ENCODE peak calls at places on chromosomes 5 and 9, in ten cellular contexts. N is colonic mucosa; V is stomach; M is cardiac muscle cell; T is activated CD8-positive, alpha-beta memory T cell treated with anti-CD3 and anti-CD28 coated beads for 1 hour; K is breast epithelium; O is activated gamma-delta T cell treated with anti-CD3 and anti-CD28 coated beads, Interleukin-2, amount 50 U/mL, for 16 hours; X is central memory CD4-positive, alpha-beta T cell; H is bronchial epithelial cell; W is AG08395. I is an unnamed sample.

GRCh38 chr5:43702815-43703214 is 99.8 kb downstream of the NNT start:
- DNase-seq in N (no peak), V (no peak), M (no peak), T (no peak), K (no peak), O (no peak), X (no peak), H (no peak), W (peak), I (no peak)

GRCh38 chr5:179309751-179310320 is 35.4 kb downstream of the ADAMTS2 start:
- DNase-seq in N (no peak), V (no peak), M (no peak), T (no peak), K (no peak), O (no peak), X (no peak), H (no peak), W (no peak), I (peak)

GRCh38 chr5:65674749-65675148 is 47.2 kb downstream of the SGTB start:
- DNase-seq in N (no peak), V (no peak), M (no peak), T (no peak), K (no peak), O (no peak), X (no peak), H (peak), W (no peak), I (no peak)

GRCh38 chr9:114169029-114169939 is 13.9 kb downstream of the COL27A1 start:
- DNase-seq in N (no peak), V (no peak), M (no peak), T (no peak), K (no peak), O (no peak), X (no peak), H (no peak), W (no peak), I (no peak)

GRCh38 chr5:122180863-122181519 is 51.6 kb downstream of the ZNF474 start:
- DNase-seq in N (no peak), V (no peak), M (no peak), T (no peak), K (no peak), O (no peak), X (no peak), H (peak), W (peak), I (no peak)

GRCh38 chr5:151523335-151523734 is 67.8 kb downstream of the FAT2 start:
- DNase-seq in N (peak), V (no peak), M (peak), T (no peak), K (no peak), O (no peak), X (no peak), H (peak), W (peak), I (no peak)

GRCh38 chr9:106758911-106759310 is 104.1 kb upstream of the ZNF462 start:
- DNase-seq in N (no peak), V (no peak), M (no peak), T (no peak), K (no peak), O (no peak), X (no peak), H (peak), W (no peak), I (no peak)

GRCh38 chr5:50653946-50654345 is 12.5 kb upstream of the PARP8 start:
- DNase-seq in N (no peak), V (no peak), M (no peak), T (no peak), K (no peak), O (no peak), X (no peak), H (no peak), W (no peak), I (no peak)

GRCh38 chr9:98415782-98416181 is 160.3 kb upstream of the TBC1D2 start:
- DNase-seq in N (no peak), V (no peak), M (no peak), T (no peak), K (no peak), O (no peak), X (no peak), H (no peak), W (no peak), I (no peak)

GRCh38 chr9:76866689-76867088 is 39.2 kb downstream of the PRUNE2 start:
- DNase-seq in N (no peak), V (no peak), M (no peak), T (no peak), K (no peak), O (no peak), X (no peak), H (peak), W (peak), I (no peak)

GRCh38 chr5:155116456-155117251 is 103.1 kb downstream of the KIF4B start:
- DNase-seq in N (no peak), V (no peak), M (no peak), T (no peak), K (no peak), O (no peak), X (no peak), H (no peak), W (no peak), I (no peak)

GRCh38 chr9:2220036-2220435 is 204.9 kb downstream of the SMARCA2 start:
- DNase-seq in N (no peak), V (no peak), M (no peak), T (no peak), K (no peak), O (no peak), X (no peak), H (no peak), W (no peak), I (no peak)

GRCh38 chr9:6996061-6996854 is 238.5 kb downstream of the KDM4C start:
- DNase-seq in N (no peak), V (no peak), M (no peak), T (no peak), K (no peak), O (no peak), X (no peak), H (no peak), W (no peak), I (no peak)

GRCh38 chr5:129163979-129164378 is 69.4 kb downstream of the ISOC1 start:
- DNase-seq in N (no peak), V (no peak), M (no peak), T (no peak), K (no peak), O (no peak), X (no peak), H (no peak), W (no peak), I (no peak)

GRCh38 chr5:76689321-76690026 is 26.5 kb upstream of the F2R start:
- DNase-seq in N (no peak), V (no peak), M (no peak), T (no peak), K (no peak), O (no peak), X (no peak), H (peak), W (peak), I (no peak)

GRCh38 chr9:88451160-88451559 is 62.9 kb downstream of the SPIN1 start:
- DNase-seq in N (no peak), V (no peak), M (no peak), T (no peak), K (no peak), O (no peak), X (no peak), H (no peak), W (no peak), I (no peak)

GRCh38 chr5:119355636-119356383 is at the start of gene TNFAIP8:
- DNase-seq in N (peak), V (peak), M (peak), T (peak), K (peak), O (peak), X (no peak), H (peak), W (peak), I (peak)

GRCh38 chr5:131379723-131380122 is 115.9 kb downstream of the CDC42SE2 start:
- DNase-seq in N (no peak), V (no peak), M (no peak), T (peak), K (no peak), O (peak), X (peak), H (peak), W (no peak), I (no peak)

GRCh38 chr5:141747646-141748229 is 65.7 kb upstream of the ARAP3 start:
- DNase-seq in N (no peak), V (no peak), M (no peak), T (no peak), K (no peak), O (no peak), X (no peak), H (no peak), W (no peak), I (no peak)

GRCh38 chr9:135525241-135526088 is 4.2 kb downstream of the LCN1 start:
- DNase-seq in N (no peak), V (peak), M (no peak), T (no peak), K (no peak), O (no peak), X (no peak), H (no peak), W (no peak), I (no peak)

GRCh38 chr5:98163796-98164493 is 609.5 kb upstream of the RGMB start:
- DNase-seq in N (no peak), V (no peak), M (no peak), T (no peak), K (no peak), O (no peak), X (no peak), H (no peak), W (no peak), I (no peak)

GRCh38 chr5:133406632-133407276 is 205.6 kb downstream of the FSTL4 start:
- DNase-seq in N (no peak), V (no peak), M (no peak), T (no peak), K (no peak), O (no peak), X (no peak), H (no peak), W (no peak), I (no peak)

GRCh38 chr5:142982821-142983200 is 212.6 kb downstream of the ARHGAP26 start:
- DNase-seq in N (no peak), V (no peak), M (no peak), T (no peak), K (no peak), O (no peak), X (no peak), H (no peak), W (no peak), I (no peak)

GRCh38 chr5:170216262-170216864 is 16.4 kb upstream of the C5orf58 start:
- DNase-seq in N (no peak), V (no peak), M (peak), T (no peak), K (no peak), O (no peak), X (no peak), H (peak), W (peak), I (no peak)

GRCh38 chr9:114002986-114003740 is 74.9 kb downstream of the AMBP start:
- DNase-seq in N (peak), V (peak), M (no peak), T (no peak), K (no peak), O (no peak), X (no peak), H (no peak), W (no peak), I (peak)

GRCh38 chr5:160472482-160472881 is 50.8 kb downstream of the PTTG1 start:
- DNase-seq in N (no peak), V (no peak), M (no peak), T (no peak), K (no peak), O (no peak), X (no peak), H (no peak), W (no peak), I (no peak)

GRCh38 chr5:57698785-57699184 is 216.2 kb upstream of the ACTBL2 start:
- DNase-seq in N (no peak), V (no peak), M (no peak), T (no peak), K (no peak), O (no peak), X (no peak), H (peak), W (no peak), I (no peak)

GRCh38 chr9:89386797-89387196 is 68.5 kb downstream of the SECISBP2 start:
- DNase-seq in N (no peak), V (peak), M (no peak), T (no peak), K (peak), O (no peak), X (no peak), H (peak), W (no peak), I (peak)

GRCh38 chr5:34833991-34834793 is 4.8 kb upstream of the TTC23L start:
- DNase-seq in N (no peak), V (no peak), M (no peak), T (no peak), K (no peak), O (no peak), X (no peak), H (peak), W (no peak), I (no peak)

GRCh38 chr5:7261049-7261448 is 134.9 kb upstream of the ADCY2 start:
- DNase-seq in N (peak), V (no peak), M (peak), T (no peak), K (no peak), O (no peak), X (no peak), H (peak), W (peak), I (no peak)

GRCh38 chr9:130320697-130321080 is 55.1 kb downstream of the HMCN2 start:
- DNase-seq in N (peak), V (no peak), M (peak), T (no peak), K (no peak), O (no peak), X (no peak), H (no peak), W (no peak), I (no peak)

GRCh38 chr5:156376751-156377150 is 49.8 kb downstream of the SGCD start:
- DNase-seq in N (no peak), V (no peak), M (no peak), T (no peak), K (no peak), O (no peak), X (no peak), H (no peak), W (no peak), I (no peak)

GRCh38 chr5:172959824-172960799 is 888 bp downstream of the RPL26L1 start:
- DNase-seq in N (no peak), V (no peak), M (no peak), T (no peak), K (no peak), O (no peak), X (no peak), H (no peak), W (no peak), I (no peak)

GRCh38 chr5:10590226-10591047 is 26.6 kb downstream of the ANKRD33B start:
- DNase-seq in N (no peak), V (no peak), M (no peak), T (no peak), K (no peak), O (no peak), X (no peak), H (peak), W (no peak), I (no peak)

GRCh38 chr9:81575976-81576375 is 113.4 kb downstream of the TLE1 start:
- DNase-seq in N (no peak), V (no peak), M (no peak), T (no peak), K (no peak), O (no peak), X (no peak), H (peak), W (no peak), I (no peak)

GRCh38 chr5:7668161-7668560 is 182.8 kb downstream of the CFAP90 start:
- DNase-seq in N (no peak), V (no peak), M (no peak), T (no peak), K (no peak), O (no peak), X (no peak), H (peak), W (no peak), I (no peak)